ENCODE peak calls at places on chromosomes 7 and 10, in four cellular contexts. N, D, K and Q are unnamed samples.

GRCh38 chr10:46555713-46556514 is 544 bp downstream of the GPRIN2 start:
- DNase-seq in K (peak), D (peak), N (peak), Q (peak)

GRCh38 chr7:74355091-74355490 is 65.9 kb downstream of the CLIP2 start:
- DNase-seq in N (no peak), K (peak), D (no peak), Q (no peak)

GRCh38 chr10:126474031-126474430 is 85.8 kb upstream of the ADAM12 start:
- DNase-seq in D (no peak), N (no peak), K (no peak), Q (no peak)

GRCh38 chr7:24812313-24812945 is 55.2 kb upstream of the GSDME start:
- DNase-seq in K (peak), N (no peak), D (no peak), Q (no peak)

GRCh38 chr7:124057872-124058271 is 25.0 kb upstream of the TMEM229A start:
- DNase-seq in K (no peak), D (no peak), N (no peak), Q (no peak)

GRCh38 chr7:836429-836828 is 4.2 kb downstream of the SUN1 start:
- DNase-seq in D (no peak), N (peak), K (no peak), Q (no peak)

GRCh38 chr7:72493850-72494661 is 81.9 kb upstream of the CALN1 start:
- DNase-seq in D (no peak), N (no peak), K (peak), Q (peak)

GRCh38 chr10:17805921-17806577 is 3.1 kb upstream of the MRC1 start:
- DNase-seq in D (no peak), N (no peak), K (no peak), Q (no peak)

GRCh38 chr7:124072603-124073324 is 39.9 kb upstream of the TMEM229A start:
- DNase-seq in D (no peak), N (no peak), K (no peak), Q (no peak)

GRCh38 chr7:128827248-128827958 is 2.8 kb upstream of the FLNC start:
- DNase-seq in N (peak), D (no peak), K (no peak), Q (no peak)

GRCh38 chr7:128826916-128827247 is 3.3 kb upstream of the FLNC start:
- DNase-seq in D (no peak), N (no peak), K (no peak), Q (no peak)

GRCh38 chr7:128826512-128826911 is 3.7 kb upstream of the FLNC start:
- DNase-seq in D (no peak), N (no peak), K (no peak), Q (no peak)

GRCh38 chr7:128829391-128830166 is 627 bp upstream of the FLNC start:
- DNase-seq in D (no peak), N (peak), K (peak), Q (no peak)

DNA sequence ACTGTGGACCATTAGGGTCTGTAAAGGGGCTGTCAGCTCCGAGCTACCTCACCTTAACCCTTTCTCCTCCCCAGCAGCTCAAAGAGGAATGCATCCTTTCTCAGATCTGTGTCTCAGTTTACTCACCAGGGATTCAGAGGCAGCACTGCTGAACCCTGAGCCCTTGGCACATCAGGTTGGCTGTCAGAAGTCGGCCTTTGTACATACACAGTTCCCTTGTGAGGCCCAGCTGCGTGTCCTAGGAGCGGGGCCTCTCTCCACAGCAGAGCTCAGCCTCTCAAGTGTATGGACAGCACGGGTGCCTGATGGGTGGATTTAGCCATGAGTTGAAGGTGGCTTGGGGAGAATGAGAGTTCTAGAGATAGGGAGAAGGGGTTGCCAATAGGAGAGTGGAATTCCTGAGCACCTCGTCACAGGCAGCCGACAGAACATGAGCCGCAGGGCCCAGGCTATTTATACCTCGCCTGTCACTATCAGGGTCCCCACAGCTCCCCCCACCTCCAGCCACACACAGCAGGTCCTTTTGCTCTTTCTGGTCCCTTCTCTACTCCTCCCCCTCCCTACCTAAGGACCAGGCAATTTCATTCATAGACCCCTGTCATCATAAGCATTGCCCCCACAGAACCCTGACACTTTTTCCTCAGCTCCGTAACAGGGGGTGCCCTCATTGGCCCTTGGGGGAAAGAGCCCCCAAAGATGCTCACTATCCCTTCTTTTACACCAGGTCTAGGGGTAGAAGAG is 2.1 kb upstream of the FLNC start:
- DNase-seq in D (no peak), N (peak), K (no peak), Q (no peak)
- TF ChIP-seq POLR2AphosphoS5 in D (no peak), N (peak), K (no peak), Q (peak)

GRCh38 chr7:131556912-131557457 is 557 bp upstream of the PODXL start:
- DNase-seq in D (no peak), K (no peak), N (no peak), Q (no peak)

GRCh38 chr7:131555565-131556054 is 818 bp downstream of the PODXL start:
- DNase-seq in N (peak), K (no peak), D (no peak), Q (no peak)

GRCh38 chr7:131554880-131555516 is 1.4 kb downstream of the PODXL start:
- DNase-seq in N (no peak), K (no peak), D (no peak), Q (no peak)

GRCh38 chr7:131557521-131558385 is 1.3 kb upstream of the PODXL start:
- DNase-seq in D (no peak), N (peak), K (peak), Q (no peak)

DNA sequence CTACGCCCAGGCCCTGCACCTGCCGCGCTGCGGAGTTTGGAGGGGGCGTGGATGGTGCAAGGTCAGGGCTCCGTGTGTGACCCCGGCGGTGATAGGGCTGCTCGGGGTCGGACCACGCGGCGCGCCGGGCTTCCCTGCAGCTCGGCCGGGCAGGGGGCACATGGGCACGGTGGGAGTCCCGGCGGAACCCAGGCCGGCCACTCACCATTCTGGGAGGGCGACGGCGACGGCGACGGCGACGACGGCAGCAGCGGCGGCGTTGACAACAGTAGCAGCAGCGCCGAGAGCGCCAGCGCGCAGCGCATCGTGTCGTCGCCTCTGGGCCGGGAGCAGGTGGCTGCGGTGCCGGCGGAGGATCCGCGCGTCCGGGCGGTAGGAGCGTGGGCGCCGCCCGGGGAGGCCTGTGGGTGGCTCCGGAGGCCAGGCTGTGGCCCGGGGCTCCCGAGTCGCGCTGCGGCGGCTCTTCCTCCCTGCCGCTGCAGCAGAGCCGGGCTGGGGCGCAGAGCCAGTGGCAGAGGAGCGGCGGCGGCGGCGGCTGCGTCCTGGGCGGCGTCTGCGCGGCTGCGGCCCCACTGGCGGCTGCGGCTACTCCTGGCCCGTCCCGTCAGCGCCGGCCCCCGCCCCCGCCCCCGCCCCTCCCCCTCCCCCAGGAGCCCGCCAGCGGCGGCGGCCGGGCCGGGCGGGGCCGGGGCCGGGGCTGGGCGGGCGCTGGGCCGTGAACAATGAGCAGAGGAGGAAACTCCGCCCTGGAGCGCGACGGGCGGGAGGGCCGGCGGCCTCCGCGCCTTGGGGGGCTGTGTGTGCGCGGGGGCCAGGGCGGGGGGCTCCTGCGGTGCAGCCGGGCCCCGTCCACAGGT is at the start of gene PODXL:
- DNase-seq in D (peak), N (peak), K (peak), Q (peak)
- TF ChIP-seq POLR2AphosphoS5 in D (no peak), N (peak), K (peak), Q (no peak)

GRCh38 chr7:117381357-117381756 is 45.9 kb downstream of the ASZ1 start:
- DNase-seq in N (no peak), K (no peak), D (no peak), Q (no peak)

GRCh38 chr7:117372073-117372472 is 49.2 kb upstream of the WNT2 start:
- DNase-seq in N (no peak), D (no peak), K (no peak), Q (no peak)

GRCh38 chr7:117375380-117375779 is 51.9 kb downstream of the ASZ1 start:
- DNase-seq in K (no peak), D (no peak), N (no peak), Q (no peak)
- TF ChIP-seq POLR2AphosphoS5 in K (no peak), D (no peak), N (no peak), Q (no peak)

GRCh38 chr7:82288769-82289535 is 154.6 kb downstream of the CACNA2D1 start:
- DNase-seq in K (no peak), D (no peak), N (no peak), Q (no peak)

GRCh38 chr7:82289889-82290288 is 153.7 kb downstream of the CACNA2D1 start:
- DNase-seq in K (no peak), D (no peak), N (no peak), Q (no peak)

GRCh38 chr7:82286096-82286841 is 157.3 kb downstream of the CACNA2D1 start:
- DNase-seq in D (no peak), K (no peak), N (no peak), Q (no peak)

GRCh38 chr7:82284936-82285519 is 158.5 kb downstream of the CACNA2D1 start:
- DNase-seq in K (no peak), D (no peak), N (no peak), Q (no peak)
- TF ChIP-seq POLR2AphosphoS5 in K (no peak), D (no peak), N (no peak), Q (no peak)

DNA sequence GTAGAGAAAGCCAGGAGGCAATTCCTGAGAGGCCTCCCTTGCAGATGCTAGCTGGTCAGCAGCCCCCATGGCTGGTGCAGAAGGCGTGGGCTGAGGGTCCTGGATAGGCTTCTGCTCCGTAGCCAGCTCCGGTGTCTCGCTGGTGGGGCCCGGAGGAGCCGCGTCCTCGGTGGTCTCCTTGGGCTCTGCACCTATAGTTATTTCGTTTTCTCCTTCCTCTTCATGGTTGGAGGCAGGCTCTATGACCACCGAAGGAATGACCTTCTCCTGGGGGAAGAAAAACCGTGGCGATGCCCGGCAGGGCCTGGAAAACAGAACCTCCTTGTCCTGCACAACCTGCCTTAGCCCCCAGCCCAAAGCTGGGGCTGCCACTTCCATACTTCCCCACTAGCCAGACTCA is 118.3 kb upstream of the TARP start:
- DNase-seq in K (no peak), N (no peak), D (no peak), Q (no peak)
- TF ChIP-seq POLR2AphosphoS5 in K (no peak), N (no peak), D (no peak), Q (no peak)